ENCODE peak calls at places on chromosomes 2 and 18, in eight cellular contexts. D is keratinocyte, I is lower leg skin, S is Karpas-422, L is OCI-LY7, W is endodermal cell, E is astrocyte, F is tibial artery. G is an unnamed sample.

GRCh38 chr2:147345246-147345645 is 499.6 kb upstream of the ACVR2A start:
- DNase-seq in E (peak), W (no peak), S (no peak), L (no peak), F (no peak), I (no peak), D (no peak), G (peak)

GRCh38 chr18:48126240-48126639 is 195.8 kb upstream of the SMAD2 start:
- DNase-seq in W (no peak), L (no peak), S (no peak), E (no peak), F (no peak), I (no peak), D (no peak), G (no peak)

GRCh38 chr2:68770271-68771111 is 35.9 kb downstream of the ARHGAP25 start:
- DNase-seq in I (no peak), S (peak), W (no peak), E (peak), F (no peak), D (no peak), L (peak), G (no peak)

GRCh38 chr2:148554459-148555247 is 89.9 kb upstream of the EPC2 start:
- DNase-seq in E (no peak), D (no peak), I (no peak), W (peak), L (no peak), F (no peak), S (no peak), G (no peak)

GRCh38 chr2:147500229-147500628 is 344.6 kb upstream of the ACVR2A start:
- DNase-seq in S (no peak), W (no peak), D (no peak), I (no peak), L (no peak), F (no peak), E (no peak), G (no peak)

GRCh38 chr18:34528177-34528576 is 181.9 kb upstream of the DTNA start:
- DNase-seq in L (no peak), W (no peak), F (no peak), D (no peak), E (no peak), S (no peak), I (no peak), G (no peak)

GRCh38 chr2:134660619-134661403 is 58.0 kb downstream of the TMEM163 start:
- DNase-seq in W (peak), S (no peak), F (no peak), L (no peak), E (no peak), I (no peak), D (no peak), G (no peak)

GRCh38 chr2:159574246-159574645 is 42.1 kb downstream of the BAZ2B start:
- DNase-seq in F (no peak), W (no peak), S (no peak), L (no peak), D (no peak), E (peak), I (no peak), G (peak)

GRCh38 chr2:62045017-62045543 is 139.6 kb downstream of the COMMD1 start:
- DNase-seq in E (no peak), L (no peak), D (no peak), S (no peak), F (no peak), W (no peak), I (no peak), G (no peak)

GRCh38 chr2:195498839-195499490 is 158.1 kb upstream of the SLC39A10 start:
- DNase-seq in S (no peak), W (no peak), L (no peak), F (no peak), D (no peak), E (peak), I (no peak), G (peak)

GRCh38 chr2:28054916-28055315 is 164.4 kb downstream of the BABAM2 start:
- DNase-seq in E (no peak), L (no peak), D (no peak), F (no peak), W (no peak), S (no peak), I (no peak), G (peak)

GRCh38 chr2:75064691-75065396 is 106.4 kb downstream of the POLE4 start:
- DNase-seq in E (peak), W (peak), S (peak), I (peak), F (peak), L (peak), D (no peak), G (peak)

GRCh38 chr2:197052371-197052770 is 125.9 kb upstream of the PGAP1 start:
- DNase-seq in D (no peak), I (no peak), S (no peak), W (no peak), F (no peak), L (no peak), E (no peak), G (no peak)

GRCh38 chr2:239263937-239264837 is 136.6 kb downstream of the HDAC4 start:
- DNase-seq in I (no peak), D (no peak), F (no peak), L (peak), E (peak), S (peak), W (no peak), G (peak)

GRCh38 chr18:52700757-52701156 is 360.8 kb downstream of the DCC start:
- DNase-seq in W (no peak), I (no peak), F (no peak), L (no peak), S (no peak), E (no peak), D (no peak), G (no peak)

GRCh38 chr2:125471963-125472362 is 1184.0 kb upstream of the GYPC start:
- DNase-seq in L (no peak), I (no peak), W (peak), F (no peak), S (peak), D (no peak), E (no peak), G (peak)

GRCh38 chr18:3266062-3266608 is 4.2 kb downstream of the MYL12B start:
- DNase-seq in I (peak), D (no peak), L (no peak), S (no peak), F (no peak), E (no peak), W (no peak), G (no peak)

GRCh38 chr2:124585277-124585676 is 560.2 kb downstream of the CNTNAP5 start:
- DNase-seq in I (no peak), F (no peak), D (no peak), S (no peak), E (no peak), W (no peak), L (no peak), G (no peak)

GRCh38 chr18:67281746-67282145 is 234.8 kb downstream of the DSEL start:
- DNase-seq in I (no peak), E (no peak), S (no peak), D (no peak), W (no peak), F (no peak), L (no peak), G (no peak)

GRCh38 chr2:233486778-233487552 is 79.6 kb downstream of the USP40 start:
- DNase-seq in S (no peak), F (no peak), W (no peak), E (peak), I (no peak), D (no peak), L (no peak), G (peak)

GRCh38 chr2:110759411-110759810 is 27.0 kb downstream of the ACOXL start:
- DNase-seq in L (no peak), S (no peak), F (no peak), E (no peak), D (no peak), W (no peak), I (no peak), G (no peak)

GRCh38 chr2:225471492-225471891 is 72.0 kb downstream of the NYAP2 start:
- DNase-seq in F (no peak), S (no peak), E (no peak), D (no peak), L (no peak), I (no peak), W (no peak), G (no peak)

GRCh38 chr2:28273751-28274150 is 118.9 kb upstream of the FOSL2 start:
- DNase-seq in W (no peak), E (no peak), I (no peak), F (no peak), L (no peak), D (no peak), S (no peak), G (no peak)

GRCh38 chr2:13822365-13822764 is 810.2 kb upstream of the LRATD1 start:
- DNase-seq in I (no peak), S (no peak), W (peak), D (no peak), F (no peak), E (no peak), L (no peak), G (no peak)

GRCh38 chr2:196169521-196169920 is 1.9 kb downstream of the STK17B start:
- DNase-seq in F (no peak), I (no peak), W (no peak), L (no peak), S (peak), D (no peak), E (peak), G (no peak)

GRCh38 chr2:69032336-69032735 is 19.4 kb downstream of the ANTXR1 start:
- DNase-seq in W (no peak), E (peak), D (no peak), L (no peak), S (no peak), F (no peak), I (no peak), G (peak)

GRCh38 chr2:178512491-178512890 is 32.2 kb downstream of the PLEKHA3 start:
- DNase-seq in D (no peak), F (no peak), I (no peak), E (peak), W (no peak), S (no peak), L (no peak), G (no peak)

GRCh38 chr2:221833972-221834371 is 261.9 kb upstream of the EPHA4 start:
- DNase-seq in L (no peak), S (no peak), I (no peak), D (no peak), F (no peak), E (no peak), W (no peak), G (no peak)

GRCh38 chr2:164953279-164953678 is 2.0 kb downstream of the SLC38A11 start:
- DNase-seq in L (no peak), S (no peak), W (no peak), F (no peak), E (no peak), I (no peak), D (no peak), G (no peak)

GRCh38 chr2:232200195-232200594 is 178.4 kb upstream of the ALPP start:
- DNase-seq in W (no peak), L (no peak), S (no peak), D (no peak), E (no peak), F (no peak), I (no peak), G (no peak)

GRCh38 chr2:218186876-218187649 is 20.3 kb upstream of the CXCR1 start:
- DNase-seq in L (no peak), W (no peak), S (no peak), I (no peak), E (no peak), D (no peak), F (no peak), G (no peak)

GRCh38 chr18:36295880-36296301 is 1.6 kb upstream of the FHOD3 start:
- DNase-seq in L (no peak), D (no peak), S (no peak), I (no peak), W (no peak), F (no peak), E (no peak), G (no peak)
- H3K4me3 ChIP-seq in L (no peak), D (no peak), S (no peak), I (no peak), W (no peak), F (peak), E (no peak), G (peak)

GRCh38 chr2:226797989-226798421 is 1.6 kb downstream of the IRS1 start:
- DNase-seq in E (no peak), W (no peak), I (no peak), D (no peak), L (no peak), F (no peak), S (no peak), G (no peak)

GRCh38 chr2:226797289-226797988 is 2.2 kb downstream of the IRS1 start:
- DNase-seq in W (no peak), E (no peak), D (no peak), L (no peak), I (peak), F (no peak), S (no peak), G (no peak)

GRCh38 chr2:226795281-226796011 is 4.2 kb downstream of the IRS1 start:
- DNase-seq in I (no peak), W (peak), S (no peak), L (no peak), D (no peak), F (peak), E (no peak), G (no peak)

GRCh38 chr2:226796012-226796839 is 3.4 kb downstream of the IRS1 start:
- DNase-seq in S (no peak), L (no peak), W (no peak), F (no peak), I (no peak), E (no peak), D (no peak), G (no peak)

DNA sequence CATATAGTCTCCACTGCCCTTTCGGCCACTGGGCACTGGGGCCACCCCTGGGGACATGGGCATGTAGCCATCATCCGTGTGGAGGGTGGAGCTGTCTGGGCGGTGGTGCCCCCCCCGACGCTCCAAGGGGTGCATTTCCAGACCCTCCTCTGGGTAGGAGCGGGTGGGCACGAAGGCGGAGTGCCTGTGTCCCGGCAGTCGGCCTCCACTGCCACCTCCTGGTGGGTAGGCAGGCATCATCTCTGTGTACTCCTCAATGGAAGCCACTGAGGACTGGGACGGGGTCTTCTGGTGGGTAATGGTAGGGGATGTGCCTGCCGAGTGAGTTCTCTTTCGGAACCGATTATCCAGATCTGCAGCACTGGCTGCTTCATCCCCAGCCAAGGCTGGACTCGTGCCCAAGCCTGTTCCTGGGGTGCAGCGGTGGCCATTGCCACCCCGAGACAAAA is 2.8 kb downstream of the IRS1 start:
- DNase-seq in L (peak), I (peak), S (peak), D (no peak), F (no peak), E (no peak), W (peak), G (peak)
- H3K4me3 ChIP-seq in L (peak), I (no peak), S (no peak), D (no peak), F (peak), E (peak), W (no peak), G (peak)

GRCh38 chr18:37253424-37254255 is 312.0 kb downstream of the CELF4 start:
- DNase-seq in I (no peak), D (no peak), L (no peak), S (no peak), W (peak), F (no peak), E (no peak), G (no peak)
- H3K4me3 ChIP-seq in I (no peak), D (peak), L (no peak), S (no peak), W (peak), F (peak), E (no peak), G (peak)

DNA sequence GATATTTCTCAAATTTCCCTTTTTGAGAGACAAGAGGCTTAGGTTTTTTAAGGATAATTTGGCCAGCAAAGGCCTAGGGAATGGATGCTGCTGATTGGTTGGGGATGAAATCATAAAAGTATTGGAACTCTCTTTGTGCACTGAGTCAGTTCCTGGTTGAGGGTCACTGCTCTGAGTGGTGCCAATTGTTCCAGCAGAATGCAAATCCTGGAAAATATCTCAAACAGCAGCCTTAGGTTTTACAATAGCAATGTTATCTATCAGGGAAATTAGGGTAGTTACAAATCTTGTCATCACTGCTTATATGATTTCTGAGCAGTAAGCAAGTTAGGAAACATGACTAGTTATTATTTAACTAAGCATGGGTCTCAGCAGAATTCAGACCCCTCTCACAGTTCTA is 96.2 kb downstream of the RAD51AP2 start:
- DNase-seq in I (no peak), S (no peak), L (no peak), F (no peak), D (no peak), E (peak), W (no peak), G (no peak)
- H3K4me3 ChIP-seq in I (no peak), S (no peak), L (no peak), F (no peak), D (no peak), E (no peak), W (no peak), G (no peak)

DNA sequence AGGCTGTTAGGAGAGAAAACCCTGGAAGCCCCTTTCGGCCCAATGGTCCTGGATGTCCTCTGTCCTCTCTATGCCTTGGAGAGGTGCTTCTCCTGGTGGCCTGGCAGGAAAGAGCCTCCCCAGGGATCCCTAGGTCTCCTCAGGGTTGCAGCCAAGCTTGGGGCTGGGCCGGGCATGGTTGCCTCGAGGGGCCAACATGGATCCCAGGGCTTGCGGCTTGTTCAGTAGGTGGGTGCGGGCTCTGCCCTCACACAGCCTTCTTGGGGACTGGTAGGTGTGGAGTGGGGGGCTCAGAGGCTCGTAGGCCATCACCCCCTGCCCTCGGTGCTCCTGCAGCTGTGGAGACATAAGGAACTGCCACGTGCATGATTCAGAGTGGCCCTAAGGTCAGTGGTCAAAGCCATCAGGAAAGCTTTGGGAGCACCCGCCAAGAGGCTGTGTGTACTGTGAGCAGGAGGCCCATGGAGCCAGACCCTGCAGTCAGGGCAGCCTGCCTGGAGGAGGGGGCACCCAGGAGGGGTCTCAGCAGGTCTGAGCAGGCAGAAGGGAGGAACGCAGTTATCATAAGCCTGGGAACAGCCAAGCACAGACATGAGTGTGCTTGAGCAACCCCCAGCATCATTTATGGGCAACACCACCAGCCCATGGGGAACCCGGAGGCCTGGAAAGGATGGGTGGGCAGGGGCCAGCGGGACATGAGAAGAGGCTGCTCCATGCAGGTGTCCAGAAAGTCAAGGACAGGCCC is 231.0 kb downstream of the GLI2 start:
- DNase-seq in S (no peak), W (no peak), D (no peak), E (no peak), F (no peak), L (no peak), I (no peak), G (no peak)
- H3K4me3 ChIP-seq in S (no peak), W (no peak), D (no peak), E (no peak), F (no peak), L (no peak), I (no peak), G (no peak)

GRCh38 chr2:238123218-238123971 is 15.1 kb upstream of the KLHL30 start:
- DNase-seq in E (no peak), I (no peak), S (no peak), L (no peak), W (peak), F (no peak), D (no peak), G (no peak)
- H3K4me3 ChIP-seq in E (no peak), I (no peak), S (no peak), L (no peak), W (no peak), F (no peak), D (no peak), G (no peak)

GRCh38 chr2:183243760-183244159 is 119.5 kb downstream of the NUP35 start:
- DNase-seq in F (no peak), E (no peak), S (no peak), W (no peak), D (peak), L (no peak), I (no peak), G (no peak)

GRCh38 chr2:183244300-183244849 is 120.1 kb downstream of the NUP35 start:
- DNase-seq in S (no peak), E (no peak), I (no peak), F (no peak), L (no peak), D (no peak), W (peak), G (no peak)

DNA sequence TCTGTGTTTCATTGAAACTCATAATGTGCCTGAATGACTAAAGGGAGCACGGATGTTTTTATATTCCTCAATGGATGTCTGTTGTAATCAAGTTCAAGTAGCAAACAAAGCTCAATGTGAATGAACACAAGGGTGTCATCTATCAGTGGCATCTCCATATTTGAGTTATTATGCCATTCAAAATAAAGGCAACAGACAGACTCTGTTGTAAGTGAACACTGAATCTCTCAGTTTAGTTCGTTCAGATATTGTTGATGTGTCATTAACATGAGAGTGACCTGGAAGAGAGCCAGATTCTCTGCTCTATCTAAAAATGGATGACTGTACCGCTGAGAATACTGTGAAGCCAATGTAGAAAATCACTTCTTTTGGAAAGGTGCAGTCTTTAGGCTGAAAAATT is 118.7 kb downstream of the NUP35 start:
- DNase-seq in W (no peak), L (no peak), D (no peak), I (no peak), E (peak), F (no peak), S (no peak), G (peak)
- H3K4me3 ChIP-seq in W (no peak), L (no peak), D (no peak), I (no peak), E (no peak), F (no peak), S (no peak), G (no peak)

G was measured in fibroblast of pulmonary artery.